ENCODE peak calls at places on chromosomes 2 and 18, in five cellular contexts. U, N, Y, V and F are unnamed samples.

GRCh38 chr2:189109921-189110397 is 69.6 kb downstream of the COL5A2 start:
- DNase-seq in Y (no peak), N (no peak), V (no peak), U (no peak), F (no peak)

GRCh38 chr2:220318037-220318436 is 690.6 kb downstream of the SLC4A3 start:
- DNase-seq in N (no peak), U (no peak), Y (no peak), V (no peak), F (no peak)

GRCh38 chr2:46404181-46404759 is 75.1 kb upstream of the TMEM247 start:
- DNase-seq in V (no peak), Y (no peak), U (no peak), N (no peak), F (no peak)

GRCh38 chr18:33560686-33561370 is 17.2 kb upstream of the ASXL3 start:
- DNase-seq in Y (no peak), U (peak; percentile 54), V (peak; percentile 33), N (peak; percentile 53), F (no peak)

GRCh38 chr2:85178980-85179411 is 45.8 kb downstream of the TCF7L1 start:
- DNase-seq in N (no peak), V (no peak), U (no peak), Y (no peak), F (no peak)

GRCh38 chr2:23495661-23496114 is 110.7 kb downstream of the KLHL29 start:
- DNase-seq in U (no peak), Y (no peak), V (no peak), N (no peak), F (peak; percentile 69)

GRCh38 chr2:227614740-227615139 is at the start of gene SCYGR3:
- DNase-seq in V (no peak), Y (no peak), N (no peak), U (no peak), F (no peak)

GRCh38 chr2:128451084-128451483 is 132.4 kb upstream of the HS6ST1 start:
- DNase-seq in U (no peak), N (no peak), Y (peak; percentile 1), V (no peak), F (no peak)

GRCh38 chr2:88199912-88200682 is 30.0 kb downstream of the THNSL2 start:
- DNase-seq in V (no peak), Y (no peak), N (peak; percentile 66), U (no peak), F (no peak)

GRCh38 chr2:24971300-24971549 is 530 bp downstream of the DNAJC27 start:
- DNase-seq in U (no peak), Y (no peak), V (no peak), N (no peak), F (peak; percentile 49)

DNA sequence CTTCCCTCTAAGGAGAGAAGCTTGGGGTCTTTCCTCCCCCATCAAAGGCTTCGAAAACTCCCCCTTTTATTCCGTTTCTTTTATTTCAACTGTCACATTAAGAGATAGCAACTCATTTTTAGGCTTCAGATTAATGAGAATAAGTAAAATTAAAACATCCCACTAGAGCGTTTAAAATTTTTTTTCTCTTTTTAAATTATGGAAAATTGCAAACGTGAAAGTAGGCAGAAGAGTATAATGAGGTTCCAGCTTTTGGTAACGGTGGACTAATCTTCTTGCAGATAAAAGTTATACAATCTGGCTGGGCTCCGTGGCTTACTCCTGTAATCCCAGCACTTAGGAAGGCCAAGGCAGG is 21.9 kb upstream of the RMP24 start:
- DNase-seq in Y (no peak), U (no peak), N (no peak), V (no peak), F (no peak)
- TF ChIP-seq CTCF in Y (no peak), U (no peak), N (no peak), V (no peak), F (no peak)

DNA sequence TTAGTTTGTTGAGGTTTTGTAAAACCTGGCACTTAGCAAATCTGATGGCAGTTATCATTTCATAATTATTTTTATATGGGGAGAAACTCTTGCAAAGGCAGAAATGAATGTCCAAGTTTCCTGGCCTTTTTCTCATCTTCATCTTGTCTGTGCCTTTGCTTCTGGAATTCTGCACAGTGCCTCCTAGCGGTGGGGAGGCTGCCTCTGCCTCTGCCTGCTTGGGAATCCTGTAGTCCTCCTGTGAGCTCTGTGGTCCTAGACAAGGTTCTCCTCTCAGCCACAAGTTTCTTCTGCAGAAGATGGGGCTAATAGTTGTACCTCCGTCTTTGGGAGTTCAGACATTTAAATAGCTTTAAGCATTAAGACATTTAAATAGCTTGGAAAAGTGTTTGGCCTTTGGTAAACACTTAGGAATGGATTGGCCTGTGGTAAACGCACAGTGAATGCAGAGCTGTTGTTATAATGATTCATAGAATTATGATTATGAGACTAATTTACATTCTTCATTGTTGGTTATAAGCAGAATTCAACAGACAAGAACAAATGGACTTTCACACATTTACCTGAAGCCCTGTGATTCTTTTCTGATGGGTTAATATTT is 101.2 kb downstream of the ZNF236 start:
- DNase-seq in Y (no peak), V (peak; percentile 61), N (peak; percentile 13), U (no peak), F (no peak)
- TF ChIP-seq CTCF in Y (peak; percentile 38), V (peak; percentile 33), N (peak; percentile 43), U (peak; percentile 46), F (no peak)

DNA sequence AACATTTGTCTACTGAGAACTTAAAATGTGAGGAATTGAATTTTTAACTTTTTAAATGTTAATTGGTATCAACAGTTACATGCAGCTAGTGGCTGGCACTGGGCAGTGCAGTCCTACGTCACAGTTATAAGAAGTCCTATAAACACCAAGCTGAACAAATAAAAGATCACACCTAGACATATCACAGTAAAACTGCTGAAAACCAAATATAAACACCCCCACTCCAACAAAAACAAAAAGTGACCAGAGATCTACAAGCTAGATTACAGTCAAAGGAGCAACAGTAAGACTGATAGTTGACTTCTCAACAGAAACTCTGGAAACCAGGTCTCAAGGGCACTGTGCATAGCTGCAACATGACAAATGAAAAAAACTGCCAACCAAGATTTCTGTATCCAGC is 19.4 kb downstream of the TLK1 start:
- DNase-seq in U (no peak), V (no peak), Y (no peak), N (no peak), F (no peak)
- TF ChIP-seq CTCF in U (no peak), V (no peak), Y (no peak), N (no peak), F (no peak)

GRCh38 chr2:5867045-5867444 is 174.9 kb downstream of the SOX11 start:
- DNase-seq in V (no peak), U (no peak), N (no peak), Y (no peak), F (no peak)

GRCh38 chr2:5868891-5869400 is 176.8 kb downstream of the SOX11 start:
- DNase-seq in V (no peak), U (no peak), Y (no peak), N (no peak), F (no peak)

GRCh38 chr2:5869871-5870375 is 177.7 kb downstream of the SOX11 start:
- DNase-seq in U (no peak), V (no peak), N (no peak), Y (no peak), F (no peak)
- TF ChIP-seq CTCF in U (no peak), V (no peak), N (no peak), Y (no peak), F (no peak)

GRCh38 chr2:54468643-54469042 is 12.5 kb downstream of the SPTBN1 start:
- DNase-seq in Y (no peak), U (peak; percentile 17), V (no peak), N (no peak), F (no peak)
- TF ChIP-seq CTCF in Y (no peak), U (no peak), V (no peak), N (no peak), F (no peak)